ENCODE peak calls at places on chromosomes 5 and 9, in seven cellular contexts. G is lower leg skin, Z is body of pancreas, F is AG09309, U is fibroblast of mammary gland, B is K562, J is lung. P is an unnamed sample.

GRCh38 chr5:134095293-134095692 is 19.2 kb upstream of the TCF7 start:
- DNase-seq in G (no peak), Z (no peak), F (no peak), U (no peak), B (no peak), J (no peak), P (no peak)

GRCh38 chr5:78888580-78889187 is 96.4 kb downstream of the ARSB start:
- DNase-seq in G (no peak), Z (no peak), F (no peak), U (no peak), B (no peak), J (no peak), P (no peak)

GRCh38 chr5:176474476-176474875 is 26.3 kb downstream of the FAF2 start:
- DNase-seq in G (no peak), Z (no peak), F (no peak), U (peak), B (peak), J (no peak), P (no peak)

GRCh38 chr9:130763585-130764200 is 70.1 kb downstream of the EXOSC2 start:
- DNase-seq in G (no peak), Z (no peak), F (no peak), U (no peak), B (no peak), J (no peak), P (no peak)

GRCh38 chr5:156824800-156825199 is 25.3 kb upstream of the PPP1R2B start:
- DNase-seq in G (no peak), Z (no peak), F (peak), U (peak), B (no peak), J (no peak), P (no peak)

GRCh38 chr5:127011961-127012644 is 18.3 kb downstream of the MARCHF3 start:
- DNase-seq in G (no peak), Z (no peak), F (no peak), U (no peak), B (no peak), J (no peak), P (no peak)

GRCh38 chr5:143376911-143377838 is 26.3 kb downstream of the NR3C1 start:
- DNase-seq in G (no peak), Z (no peak), F (no peak), U (peak), B (no peak), J (no peak), P (no peak)

GRCh38 chr9:27291292-27291691 is 5.7 kb downstream of the EQTN start:
- DNase-seq in G (no peak), Z (no peak), F (no peak), U (no peak), B (no peak), J (no peak), P (no peak)

GRCh38 chr5:149071756-149072155 is 8.9 kb upstream of the SH3TC2 start:
- DNase-seq in G (no peak), Z (no peak), F (no peak), U (no peak), B (no peak), J (no peak), P (no peak)

GRCh38 chr9:135190789-135191577 is 103.5 kb downstream of the OLFM1 start:
- DNase-seq in G (no peak), Z (no peak), F (no peak), U (no peak), B (no peak), J (no peak), P (no peak)
- TF ChIP-seq CTCF in G (no peak), Z (no peak), F (no peak), U (no peak), B (no peak), J (no peak), P (no peak)

GRCh38 chr5:135486679-135487395 is 34.7 kb upstream of the TIFAB start:
- DNase-seq in G (no peak), Z (no peak), F (no peak), U (no peak), B (no peak), J (no peak), P (no peak)

GRCh38 chr5:135487839-135488514 is 35.8 kb upstream of the TIFAB start:
- DNase-seq in G (no peak), Z (no peak), F (no peak), U (no peak), B (no peak), J (no peak), P (no peak)

GRCh38 chr5:135490245-135491037 is 38.3 kb upstream of the TIFAB start:
- DNase-seq in G (no peak), Z (no peak), F (no peak), U (peak), B (no peak), J (no peak), P (no peak)

GRCh38 chr5:135489466-135490244 is 37.5 kb upstream of the TIFAB start:
- DNase-seq in G (no peak), Z (no peak), F (no peak), U (peak), B (no peak), J (no peak), P (no peak)

DNA sequence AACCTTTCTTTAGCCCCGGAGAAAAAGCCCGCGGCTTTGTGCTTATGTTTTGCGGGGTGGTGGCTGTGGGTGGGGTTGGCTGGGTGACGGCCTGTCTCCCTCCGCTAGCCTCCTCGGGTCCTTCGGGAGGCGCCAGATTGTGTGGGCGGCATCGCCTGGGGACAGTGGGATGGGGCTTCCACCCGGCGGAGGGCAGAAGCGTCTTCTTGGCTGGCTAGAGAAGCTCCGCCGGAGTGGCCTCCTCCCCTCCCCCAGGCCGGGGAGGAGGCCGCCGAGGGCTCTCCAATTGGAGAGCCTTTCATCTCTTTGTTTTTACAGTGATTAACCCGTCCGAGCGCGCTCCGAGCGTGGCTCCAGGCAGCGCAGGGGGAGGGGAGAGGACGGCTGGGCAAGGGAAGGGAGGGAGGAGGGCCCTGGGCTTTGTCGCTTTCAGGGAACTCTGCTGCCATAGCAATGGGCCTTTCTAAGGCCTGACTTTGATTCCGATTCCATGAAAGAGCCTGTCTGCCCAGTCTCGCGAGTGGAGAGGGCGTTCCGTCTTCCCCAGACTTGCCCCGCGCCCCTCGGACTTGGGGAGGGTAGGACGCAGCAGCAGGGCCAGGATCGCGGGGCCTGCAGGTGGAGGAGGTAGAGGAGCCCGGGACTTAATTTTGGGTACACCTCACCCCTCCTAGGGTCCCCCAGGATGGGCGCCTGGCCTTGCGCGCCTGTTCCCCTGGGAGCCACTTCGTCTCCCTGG is 36.7 kb upstream of the TIFAB start:
- DNase-seq in G (no peak), Z (no peak), F (no peak), U (peak), B (peak), J (no peak), P (no peak)
- H3K4me3 ChIP-seq in G (peak), Z (no peak), F (peak), U (peak), B (peak), J (no peak), P (peak)

GRCh38 chr9:107462691-107463090 is 26.9 kb downstream of the KLF4 start:
- DNase-seq in G (no peak), Z (no peak), F (no peak), U (peak), B (no peak), J (no peak), P (no peak)

GRCh38 chr9:107455461-107456155 is 34.0 kb downstream of the KLF4 start:
- DNase-seq in G (no peak), Z (no peak), F (no peak), U (no peak), B (no peak), J (no peak), P (no peak)

GRCh38 chr9:107465467-107466451 is 23.8 kb downstream of the KLF4 start:
- DNase-seq in G (peak), Z (peak), F (no peak), U (peak), B (peak), J (peak), P (peak)

DNA sequence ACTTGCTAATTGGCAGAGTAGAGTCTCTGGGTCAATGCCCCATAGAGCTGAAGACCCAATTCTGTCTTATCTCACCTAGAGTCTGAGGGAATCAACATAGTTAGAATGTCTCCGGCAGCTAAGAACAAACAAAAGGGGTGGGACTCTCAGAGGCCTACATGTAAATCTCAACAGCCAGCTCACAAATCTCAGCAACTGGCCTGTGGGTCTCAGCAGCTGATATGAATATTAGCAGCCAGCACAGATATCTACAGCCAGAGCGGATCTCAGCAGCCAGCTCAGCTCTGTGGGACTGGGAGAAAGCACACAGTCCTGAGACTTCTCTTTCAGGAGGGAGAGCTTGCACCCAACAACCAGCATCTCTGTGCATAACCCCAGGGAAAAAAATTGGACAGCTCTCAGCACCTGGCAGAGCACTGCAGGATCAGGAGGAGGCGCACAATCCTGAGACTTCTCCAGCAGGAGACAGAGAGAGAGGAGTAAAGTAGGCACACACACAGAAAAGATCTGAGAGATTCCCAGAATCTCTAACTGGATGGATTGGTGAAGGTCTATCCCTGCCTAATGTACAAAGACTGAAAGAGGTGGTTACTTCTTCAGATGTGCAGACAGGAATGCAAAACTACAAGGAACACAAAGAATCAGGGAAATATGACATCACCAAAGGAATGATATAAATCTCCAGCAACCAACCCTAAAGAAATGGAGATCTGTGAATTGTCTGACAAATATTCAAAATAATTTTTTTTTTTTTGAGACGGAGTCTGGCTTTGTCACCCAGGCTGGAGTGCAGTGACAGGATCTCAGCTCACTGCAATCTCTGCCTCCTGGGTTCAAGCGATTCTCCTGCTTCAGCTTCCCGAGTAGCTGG is 29.2 kb downstream of the KLF4 start:
- DNase-seq in G (no peak), Z (no peak), F (no peak), U (no peak), B (no peak), J (no peak), P (no peak)
- TF ChIP-seq CTCF in G (no peak), Z (no peak), F (no peak), U (no peak), B (no peak), J (no peak), P (no peak)

GRCh38 chr5:178690208-178690607 is 40.3 kb downstream of the ZNF354A start:
- DNase-seq in G (no peak), Z (no peak), F (no peak), U (no peak), B (no peak), J (no peak), P (no peak)
- H3K4me3 ChIP-seq in G (no peak), Z (no peak), F (no peak), U (no peak), B (no peak), J (no peak), P (no peak)

DNA sequence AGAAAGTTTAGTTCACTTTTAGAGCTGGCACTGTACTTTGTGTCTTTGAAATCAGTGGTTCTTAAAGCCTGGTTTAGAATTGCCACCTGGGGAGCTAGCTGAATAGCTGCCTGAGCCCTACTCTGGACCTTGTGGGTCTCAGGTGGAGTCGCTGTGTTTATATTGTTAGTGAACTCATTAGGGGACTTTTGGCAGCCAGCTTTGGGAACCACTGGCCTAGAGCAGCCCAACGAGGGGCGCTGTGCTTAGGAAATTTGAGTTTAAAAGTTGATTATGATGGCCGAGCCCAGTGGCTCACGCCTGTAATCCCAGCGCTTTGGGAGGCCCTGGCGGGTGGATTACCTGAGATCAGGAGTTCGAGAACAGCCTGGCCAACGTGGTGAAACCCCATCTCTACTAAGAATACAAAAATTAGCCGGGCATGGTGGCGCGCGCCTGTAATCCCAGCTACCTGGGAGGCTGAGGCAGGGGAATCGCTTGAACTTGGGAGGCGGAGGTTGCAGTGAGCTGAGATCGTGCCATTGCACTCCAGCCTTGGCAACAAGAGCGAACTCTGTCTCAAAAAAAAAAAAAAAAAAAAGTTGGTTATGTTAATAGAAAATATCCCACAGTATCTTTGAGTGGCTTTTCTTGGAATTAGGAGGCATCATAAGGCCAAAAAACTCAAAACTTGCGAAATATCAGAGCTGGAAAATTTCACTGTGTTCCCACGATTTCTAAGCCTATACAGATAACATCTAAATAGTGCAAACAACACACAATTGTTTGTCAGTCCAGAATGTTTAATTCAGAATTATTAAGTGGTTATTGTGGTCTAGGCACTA is 781 bp downstream of the MCCC2 start:
- DNase-seq in G (no peak), Z (peak), F (no peak), U (no peak), B (peak), J (no peak), P (no peak)
- TF ChIP-seq CTCF in G (no peak), Z (no peak), F (no peak), U (no peak), B (no peak), J (no peak), P (no peak)

GRCh38 chr9:36999728-37000333 is 34.2 kb downstream of the PAX5 start:
- DNase-seq in G (no peak), Z (no peak), F (no peak), U (no peak), B (peak), J (no peak), P (no peak)

GRCh38 chr9:37002036-37002412 is 32.0 kb downstream of the PAX5 start:
- DNase-seq in G (no peak), Z (no peak), F (no peak), U (no peak), B (no peak), J (no peak), P (no peak)

GRCh38 chr9:37002413-37003217 is 31.5 kb downstream of the PAX5 start:
- DNase-seq in G (no peak), Z (no peak), F (no peak), U (no peak), B (no peak), J (no peak), P (no peak)

GRCh38 chr9:37004424-37004935 is 29.6 kb downstream of the PAX5 start:
- DNase-seq in G (no peak), Z (no peak), F (no peak), U (no peak), B (no peak), J (no peak), P (no peak)

DNA sequence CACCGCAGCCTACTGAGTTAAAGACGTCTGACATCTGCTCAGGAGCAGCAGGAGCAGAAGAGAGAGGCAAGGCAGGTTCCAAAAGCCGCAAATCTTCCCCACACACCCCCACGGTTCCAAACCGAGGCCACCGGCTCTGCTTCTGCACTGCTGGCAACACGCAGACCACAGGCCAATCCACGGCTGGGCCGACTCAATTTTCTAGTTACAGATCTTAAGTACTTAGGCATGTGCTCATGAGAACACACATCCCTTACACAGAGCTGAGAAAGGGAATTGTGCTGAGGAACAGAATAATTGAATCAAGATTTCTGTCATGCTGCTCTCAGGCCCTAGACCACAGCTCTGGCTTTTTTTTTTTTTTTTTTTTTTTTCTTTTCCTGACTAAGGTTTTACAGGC is 32.6 kb downstream of the PAX5 start:
- DNase-seq in G (no peak), Z (no peak), F (no peak), U (no peak), B (no peak), J (no peak), P (no peak)
- H3K4me3 ChIP-seq in G (no peak), Z (no peak), F (no peak), U (no peak), B (no peak), J (no peak), P (no peak)

GRCh38 chr5:150274811-150275210 is 14.8 kb downstream of the CAMK2A start:
- DNase-seq in G (no peak), Z (no peak), F (no peak), U (no peak), B (no peak), J (no peak), P (no peak)

GRCh38 chr5:150271923-150272322 is 17.6 kb downstream of the CAMK2A start:
- DNase-seq in G (no peak), Z (no peak), F (no peak), U (no peak), B (no peak), J (no peak), P (no peak)

GRCh38 chr5:150270546-150271295 is 18.9 kb downstream of the CAMK2A start:
- DNase-seq in G (no peak), Z (peak), F (no peak), U (peak), B (no peak), J (no peak), P (no peak)

GRCh38 chr5:150271296-150271692 is 18.3 kb downstream of the CAMK2A start:
- DNase-seq in G (no peak), Z (no peak), F (no peak), U (no peak), B (no peak), J (no peak), P (no peak)

DNA sequence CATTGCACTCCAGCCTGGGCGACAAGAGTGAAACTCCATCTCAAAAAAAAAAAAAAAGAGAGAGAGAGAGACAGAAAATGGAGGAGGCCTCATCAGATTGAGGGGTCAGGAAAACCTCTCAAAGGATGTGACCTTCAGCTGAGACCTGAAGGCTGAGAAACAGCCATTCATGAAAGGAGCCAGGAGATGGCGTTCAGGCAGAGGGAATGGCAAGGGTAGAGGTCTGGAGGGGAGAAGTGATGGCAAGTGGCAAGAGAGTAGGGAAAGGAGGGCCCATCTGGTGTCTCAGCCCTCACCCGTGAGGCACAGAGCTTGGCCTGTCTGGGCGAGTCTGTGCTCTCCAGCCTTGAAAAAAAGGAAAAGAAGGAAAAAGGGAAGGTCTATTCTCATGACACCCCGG is 17.0 kb downstream of the CAMK2A start:
- DNase-seq in G (no peak), Z (no peak), F (no peak), U (peak), B (peak), J (no peak), P (no peak)
- TF ChIP-seq CTCF in G (no peak), Z (peak), F (peak), U (peak), B (peak), J (peak), P (no peak)

DNA sequence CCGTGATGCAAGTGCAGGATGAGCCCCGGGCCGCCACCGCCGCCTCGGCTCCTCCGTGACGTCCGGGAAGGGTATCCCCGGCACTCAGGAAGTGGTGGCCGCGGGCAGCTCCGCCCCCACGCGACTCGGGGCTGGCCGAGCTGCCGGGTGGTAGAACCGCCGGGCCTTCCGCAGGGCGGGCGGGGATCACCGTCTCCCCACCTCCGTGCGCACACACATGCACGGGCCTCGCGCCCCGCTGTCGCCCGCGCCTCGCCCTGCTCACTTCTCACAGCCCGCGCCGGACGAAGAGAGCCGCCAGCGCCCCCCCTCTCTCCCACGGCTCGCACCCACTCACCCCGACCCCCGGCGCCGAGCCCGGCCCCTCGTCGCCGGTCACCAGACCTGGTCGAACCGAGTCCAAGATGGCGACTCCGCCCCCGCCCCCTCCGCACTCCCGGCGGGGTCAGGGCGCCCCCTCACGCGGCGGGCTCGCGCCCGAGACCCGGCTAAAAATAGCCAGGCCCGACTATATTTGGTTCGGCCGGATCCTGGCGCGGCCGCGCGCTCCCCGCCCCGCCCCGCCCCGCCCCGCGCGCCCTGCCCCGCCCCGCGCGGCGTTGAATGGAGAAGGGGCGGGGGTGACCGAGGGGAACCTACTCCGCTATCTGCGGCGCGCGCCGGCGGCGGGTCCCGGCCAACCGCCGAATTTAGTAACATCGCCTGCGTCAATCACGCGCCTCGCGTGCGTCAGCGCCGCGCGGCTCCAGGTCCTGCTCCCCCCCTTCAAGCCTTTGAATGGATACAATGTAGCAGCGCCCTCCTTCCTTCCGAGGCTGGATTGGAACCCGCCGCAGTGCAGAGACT is 2.0 kb upstream of the NR4A3 start:
- DNase-seq in G (peak), Z (peak), F (peak), U (peak), B (peak), J (peak), P (peak)
- H3K4me3 ChIP-seq in G (peak), Z (peak), F (peak), U (peak), B (peak), J (peak), P (peak)

P was measured in thoracic aorta.